ENCODE peak calls at places on chromosomes 13 and 19, in nine cellular contexts. One of them, this sample, is unnamed.

GRCh38 chr13:89061821-89062220 is 1390.7 kb downstream of the SLITRK5 start:
- DNase-seq in Right ventricle myocardium superior: no peak
- DNase-seq in tibial nerve: no peak
- DNase-seq in mesenteric fat pad: no peak
- DNase-seq in T-helper 17 cell: no peak
- DNase-seq in upper lobe of left lung: no peak
- DNase-seq in IMR-90: no peak
- DNase-seq in neuronal stem cell: no peak
- DNase-seq in osteocyte: no peak
- DNase-seq in this sample: no peak

GRCh38 chr19:4199699-4200293 is 17.3 kb downstream of the ANKRD24 start:
- DNase-seq in osteocyte: no peak
- DNase-seq in mesenteric fat pad: no peak
- DNase-seq in neuronal stem cell: no peak
- DNase-seq in IMR-90: no peak
- DNase-seq in Right ventricle myocardium superior: no peak
- DNase-seq in tibial nerve: no peak
- DNase-seq in T-helper 17 cell: no peak
- DNase-seq in upper lobe of left lung: no peak
- DNase-seq in this sample: no peak

GRCh38 chr13:77028202-77028601 is 1.2 kb upstream of the FBXL3 start:
- DNase-seq in upper lobe of left lung: peak; percentile 53
- DNase-seq in T-helper 17 cell: no peak
- DNase-seq in Right ventricle myocardium superior: no peak
- DNase-seq in mesenteric fat pad: no peak
- DNase-seq in tibial nerve: no peak
- DNase-seq in neuronal stem cell: no peak
- DNase-seq in osteocyte: no peak
- DNase-seq in IMR-90: no peak
- DNase-seq in this sample: no peak

GRCh38 chr19:46205183-46205984 is 24.2 kb upstream of the IGFL1 start:
- DNase-seq in neuronal stem cell: no peak
- DNase-seq in Right ventricle myocardium superior: no peak
- DNase-seq in T-helper 17 cell: no peak
- DNase-seq in IMR-90: no peak
- DNase-seq in osteocyte: no peak
- DNase-seq in tibial nerve: no peak
- DNase-seq in mesenteric fat pad: no peak
- DNase-seq in upper lobe of left lung: no peak
- DNase-seq in this sample: no peak

GRCh38 chr13:50222569-50223332 is 207.5 kb downstream of the KCNRG start:
- DNase-seq in IMR-90: peak; percentile 68
- DNase-seq in Right ventricle myocardium superior: peak; percentile 90
- DNase-seq in upper lobe of left lung: peak; percentile 85
- DNase-seq in mesenteric fat pad: no peak
- DNase-seq in tibial nerve: peak; percentile 76
- DNase-seq in T-helper 17 cell: no peak
- DNase-seq in neuronal stem cell: no peak
- DNase-seq in osteocyte: no peak
- DNase-seq in this sample: no peak

GRCh38 chr13:104008571-104009435 is 942.6 kb upstream of the SLC10A2 start:
- DNase-seq in T-helper 17 cell: no peak
- DNase-seq in neuronal stem cell: no peak
- DNase-seq in tibial nerve: no peak
- DNase-seq in IMR-90: peak; percentile 90
- DNase-seq in Right ventricle myocardium superior: no peak
- DNase-seq in upper lobe of left lung: no peak
- DNase-seq in osteocyte: no peak
- DNase-seq in mesenteric fat pad: no peak
- DNase-seq in this sample: no peak

GRCh38 chr19:41978470-41978869 is 15.6 kb downstream of the ATP1A3 start:
- DNase-seq in tibial nerve: no peak
- DNase-seq in T-helper 17 cell: no peak
- DNase-seq in osteocyte: no peak
- DNase-seq in neuronal stem cell: no peak
- DNase-seq in mesenteric fat pad: no peak
- DNase-seq in IMR-90: no peak
- DNase-seq in upper lobe of left lung: no peak
- DNase-seq in Right ventricle myocardium superior: no peak
- DNase-seq in this sample: no peak

GRCh38 chr19:44927746-44928145 is 13.3 kb downstream of the APOC1 start:
- DNase-seq in neuronal stem cell: no peak
- DNase-seq in tibial nerve: no peak
- DNase-seq in upper lobe of left lung: no peak
- DNase-seq in IMR-90: peak; percentile 59
- DNase-seq in mesenteric fat pad: no peak
- DNase-seq in Right ventricle myocardium superior: no peak
- DNase-seq in osteocyte: no peak
- DNase-seq in T-helper 17 cell: no peak
- DNase-seq in this sample: no peak

GRCh38 chr13:49220856-49221614 is 897 bp downstream of the MLNR start:
- DNase-seq in T-helper 17 cell: no peak
- DNase-seq in tibial nerve: no peak
- DNase-seq in neuronal stem cell: no peak
- DNase-seq in mesenteric fat pad: no peak
- DNase-seq in osteocyte: no peak
- DNase-seq in Right ventricle myocardium superior: no peak
- DNase-seq in upper lobe of left lung: no peak
- DNase-seq in IMR-90: peak; percentile 12
- DNase-seq in this sample: no peak

GRCh38 chr13:35916186-35916585 is 215.0 kb downstream of the DCLK1 start:
- DNase-seq in T-helper 17 cell: no peak
- DNase-seq in IMR-90: no peak
- DNase-seq in upper lobe of left lung: no peak
- DNase-seq in tibial nerve: no peak
- DNase-seq in Right ventricle myocardium superior: no peak
- DNase-seq in osteocyte: no peak
- DNase-seq in neuronal stem cell: no peak
- DNase-seq in mesenteric fat pad: no peak
- DNase-seq in this sample: no peak

GRCh38 chr13:25286308-25286968 is 850 bp downstream of the MTMR6 start:
- DNase-seq in osteocyte: no peak
- DNase-seq in tibial nerve: peak; percentile 35
- DNase-seq in neuronal stem cell: peak; percentile 5
- DNase-seq in upper lobe of left lung: peak; percentile 62
- DNase-seq in Right ventricle myocardium superior: no peak
- DNase-seq in IMR-90: peak; percentile 58
- DNase-seq in T-helper 17 cell: peak; percentile 21
- DNase-seq in mesenteric fat pad: no peak
- DNase-seq in this sample: peak; percentile 11

GRCh38 chr13:33069365-33069764 is 53.1 kb downstream of the KL start:
- DNase-seq in osteocyte: no peak
- DNase-seq in upper lobe of left lung: no peak
- DNase-seq in neuronal stem cell: no peak
- DNase-seq in T-helper 17 cell: no peak
- DNase-seq in tibial nerve: no peak
- DNase-seq in mesenteric fat pad: no peak
- DNase-seq in IMR-90: no peak
- DNase-seq in Right ventricle myocardium superior: no peak
- DNase-seq in this sample: no peak

GRCh38 chr19:13051581-13052165 is 51.0 kb downstream of the LYL1 start:
- DNase-seq in neuronal stem cell: peak; percentile 97
- DNase-seq in tibial nerve: peak; percentile 50
- DNase-seq in upper lobe of left lung: peak; percentile 92
- DNase-seq in Right ventricle myocardium superior: peak; percentile 75
- DNase-seq in osteocyte: no peak
- DNase-seq in IMR-90: peak; percentile 24
- DNase-seq in mesenteric fat pad: no peak
- DNase-seq in T-helper 17 cell: no peak
- DNase-seq in this sample: no peak

GRCh38 chr13:98690348-98691041 is 62.0 kb downstream of the SLC15A1 start:
- DNase-seq in osteocyte: no peak
- DNase-seq in IMR-90: no peak
- DNase-seq in neuronal stem cell: no peak
- DNase-seq in Right ventricle myocardium superior: no peak
- DNase-seq in T-helper 17 cell: no peak
- DNase-seq in upper lobe of left lung: no peak
- DNase-seq in tibial nerve: no peak
- DNase-seq in mesenteric fat pad: no peak
- DNase-seq in this sample: no peak

GRCh38 chr13:48746816-48747215 is 93.1 kb downstream of the CYSLTR2 start:
- DNase-seq in IMR-90: no peak
- DNase-seq in upper lobe of left lung: no peak
- DNase-seq in osteocyte: no peak
- DNase-seq in neuronal stem cell: no peak
- DNase-seq in Right ventricle myocardium superior: no peak
- DNase-seq in T-helper 17 cell: no peak
- DNase-seq in mesenteric fat pad: no peak
- DNase-seq in tibial nerve: no peak
- DNase-seq in this sample: no peak

GRCh38 chr19:52237771-52238400 is 31.5 kb upstream of the ZNF766 start:
- DNase-seq in neuronal stem cell: peak; percentile 48
- DNase-seq in T-helper 17 cell: peak; percentile 34
- DNase-seq in Right ventricle myocardium superior: peak; percentile 60
- DNase-seq in osteocyte: no peak
- DNase-seq in tibial nerve: peak; percentile 51
- DNase-seq in upper lobe of left lung: peak; percentile 61
- DNase-seq in mesenteric fat pad: no peak
- DNase-seq in IMR-90: peak; percentile 75
- DNase-seq in this sample: peak; percentile 30

GRCh38 chr19:12668937-12669271 is 2.3 kb downstream of the WDR83 start:
- DNase-seq in Right ventricle myocardium superior: peak; percentile 68
- DNase-seq in neuronal stem cell: no peak
- DNase-seq in IMR-90: peak; percentile 65
- DNase-seq in upper lobe of left lung: peak; percentile 66
- DNase-seq in T-helper 17 cell: peak; percentile 67
- DNase-seq in tibial nerve: peak; percentile 70
- DNase-seq in osteocyte: no peak
- DNase-seq in mesenteric fat pad: peak; percentile 90
- DNase-seq in this sample: no peak

GRCh38 chr13:113822956-113823744 is 40.7 kb downstream of the GAS6 start:
- DNase-seq in upper lobe of left lung: no peak
- DNase-seq in T-helper 17 cell: no peak
- DNase-seq in tibial nerve: no peak
- DNase-seq in IMR-90: no peak
- DNase-seq in Right ventricle myocardium superior: peak; percentile 38
- DNase-seq in neuronal stem cell: no peak
- DNase-seq in osteocyte: no peak
- DNase-seq in mesenteric fat pad: no peak
- DNase-seq in this sample: no peak

GRCh38 chr13:24038405-24038804 is 122.1 kb upstream of the SPATA13 start:
- DNase-seq in IMR-90: peak; percentile 72
- DNase-seq in upper lobe of left lung: no peak
- DNase-seq in T-helper 17 cell: no peak
- DNase-seq in Right ventricle myocardium superior: no peak
- DNase-seq in tibial nerve: no peak
- DNase-seq in mesenteric fat pad: no peak
- DNase-seq in neuronal stem cell: no peak
- DNase-seq in osteocyte: no peak
- DNase-seq in this sample: no peak